ENCODE peak calls at places on chromosomes 6 and 20, in eight cellular contexts. E is Jurkat, Clone E6-1; X is DMS153; C is GM12878; P is CD8-positive, alpha-beta T cell; O is hepatocyte; Q is iPS-NIHi11; R is GM12892. L is an unnamed sample.

GRCh38 chr6:35392111-35392702 is 49.8 kb downstream of the PPARD start:
- DNase-seq in E (no peak), X (peak), C (no peak), P (no peak), O (peak), Q (peak), R (no peak), L (no peak)

GRCh38 chr20:36481380-36482043 is 59.8 kb upstream of the MYL9 start:
- DNase-seq in E (no peak), X (peak), C (no peak), P (no peak), O (no peak), Q (no peak), R (no peak), L (no peak)

GRCh38 chr20:48769111-48769879 is 58.5 kb downstream of the PREX1 start:
- DNase-seq in E (peak), X (no peak), C (no peak), P (peak), O (no peak), Q (peak), R (no peak), L (peak)

GRCh38 chr6:72776456-72776855 is 154.6 kb downstream of the KCNQ5 start:
- DNase-seq in E (no peak), X (no peak), C (no peak), P (no peak), O (no peak), Q (no peak), R (no peak), L (no peak)

GRCh38 chr6:135128268-135128914 is 52.7 kb upstream of the MYB start:
- DNase-seq in E (peak), X (no peak), C (no peak), P (peak), O (no peak), Q (no peak), R (no peak), L (peak)

GRCh38 chr6:105941616-105942412 is 144.3 kb upstream of the PRDM1 start:
- DNase-seq in E (no peak), X (no peak), C (no peak), P (no peak), O (no peak), Q (no peak), R (no peak), L (no peak)

GRCh38 chr20:53021934-53022333 is 49.8 kb downstream of the TSHZ2 start:
- DNase-seq in E (no peak), X (no peak), C (no peak), P (no peak), O (no peak), Q (no peak), R (no peak), L (no peak)

GRCh38 chr6:44073612-44074382 is 53.5 kb downstream of the MRPL14 start:
- DNase-seq in E (no peak), X (no peak), C (no peak), P (no peak), O (no peak), Q (no peak), R (no peak), L (peak)

GRCh38 chr6:161439093-161439492 is 165.2 kb upstream of the AGPAT4 start:
- DNase-seq in E (no peak), X (peak), C (no peak), P (no peak), O (no peak), Q (no peak), R (no peak), L (no peak)

L was measured in activated T-cell treated with anti-CD3 and anti-CD28 coated beads, Interleukin-2, amount 50 U/mL, for 48 hours.